ENCODE peak calls at places on chromosomes 2 and 18, in eight cellular contexts. O is adipocyte; L is body of pancreas; U is mesenchymal stem cell; B is left ventricle myocardium inferior; E is ovary; V is CD4-positive, alpha-beta memory T cell; C is iPS DF 6.9. R is an unnamed sample.
A peak's percentile ranks its signal among the peaks of the same experiment; 100 is the strongest.

GRCh38 chr2:37654419-37654818 is 17.0 kb downstream of the CDC42EP3 start:
- DNase-seq in O (no peak), L (no peak), U (no peak), B (no peak), E (no peak), V (no peak), C (no peak), R (no peak)

GRCh38 chr2:42087137-42087856 is 39.5 kb downstream of the PKDCC start:
- DNase-seq in O (no peak), L (no peak), U (no peak), B (no peak), E (no peak), V (no peak), C (no peak), R (no peak)

GRCh38 chr2:118903029-118903351 is 39.0 kb upstream of the MARCO start:
- DNase-seq in O (no peak), L (no peak), U (no peak), B (no peak), E (no peak), V (no peak), C (no peak), R (no peak)

GRCh38 chr2:75431757-75432156 is 129.0 kb downstream of the EVA1A start:
- DNase-seq in O (no peak), L (no peak), U (peak; percentile 32), B (no peak), E (no peak), V (no peak), C (no peak), R (no peak)

GRCh38 chr18:74645717-74646116 is 48.0 kb downstream of the ZNF407 start:
- DNase-seq in O (no peak), L (no peak), U (peak; percentile 17), B (no peak), E (no peak), V (no peak), C (no peak), R (no peak)

GRCh38 chr18:9482790-9483189 is 7.5 kb downstream of the RALBP1 start:
- DNase-seq in O (no peak), L (no peak), U (no peak), B (no peak), E (no peak), V (no peak), C (no peak), R (no peak)

GRCh38 chr2:165681841-165682240 is 112.2 kb downstream of the GALNT3 start:
- DNase-seq in O (no peak), L (no peak), U (no peak), B (no peak), E (no peak), V (no peak), C (no peak), R (no peak)

GRCh38 chr18:28999711-29000110 is 822.8 kb upstream of the CDH2 start:
- DNase-seq in O (peak; percentile 13), L (no peak), U (no peak), B (no peak), E (no peak), V (no peak), C (no peak), R (no peak)

GRCh38 chr18:55239764-55240163 is 280.5 kb upstream of the CCDC68 start:
- DNase-seq in O (no peak), L (no peak), U (no peak), B (no peak), E (no peak), V (no peak), C (no peak), R (no peak)

GRCh38 chr2:73111300-73112025 is 1.3 kb downstream of the RAB11FIP5 start:
- DNase-seq in O (peak; percentile 64), L (peak; percentile 37), U (peak; percentile 70), B (no peak), E (no peak), V (peak; percentile 7), C (no peak), R (no peak)

GRCh38 chr2:95058466-95058988 is 33.0 kb downstream of the MAL start:
- DNase-seq in O (no peak), L (no peak), U (no peak), B (no peak), E (no peak), V (no peak), C (no peak), R (peak; percentile 41)

GRCh38 chr2:54897420-54898310 is 152.6 kb downstream of the RTN4 start:
- DNase-seq in O (no peak), L (no peak), U (no peak), B (no peak), E (no peak), V (peak; percentile 40), C (no peak), R (no peak)

GRCh38 chr2:237692601-237693079 is 65.3 kb downstream of the LRRFIP1 start:
- DNase-seq in O (peak; percentile 57), L (peak; percentile 41), U (peak; percentile 49), B (peak; percentile 43), E (peak; percentile 63), V (peak; percentile 22), C (no peak), R (peak; percentile 50)

GRCh38 chr18:43596106-43596712 is 318.9 kb upstream of the SYT4 start:
- DNase-seq in O (peak; percentile 63), L (no peak), U (peak; percentile 31), B (no peak), E (no peak), V (no peak), C (no peak), R (no peak)

GRCh38 chr18:36217348-36217747 is 30.1 kb downstream of the MOCOS start:
- DNase-seq in O (no peak), L (no peak), U (no peak), B (no peak), E (no peak), V (no peak), C (no peak), R (peak; percentile 75)

GRCh38 chr2:45588158-45588829 is 22.8 kb downstream of the SRBD1 start:
- DNase-seq in O (no peak), L (no peak), U (peak; percentile 68), B (no peak), E (no peak), V (no peak), C (no peak), R (no peak)

GRCh38 chr2:10790228-10790973 is 22.2 kb downstream of the PDIA6 start:
- DNase-seq in O (no peak), L (no peak), U (no peak), B (no peak), E (no peak), V (no peak), C (no peak), R (peak; percentile 42)
- H3K36me3 ChIP-seq in O (peaks cover 83% of the 10 kb centered on the region), L (peaks cover 47% of the 10 kb centered on the region), U (peaks cover 90% of the 10 kb centered on the region), B (peaks cover 95% of the 10 kb centered on the region), E (no peaks in the 10 kb centered on the region), V (peaks cover 52% of the 10 kb centered on the region), C (peaks cover 32% of the 10 kb centered on the region), R (no peaks in the 10 kb centered on the region)

GRCh38 chr2:105754999-105755398 is 10.3 kb downstream of the NCK2 start:
- DNase-seq in O (no peak), L (no peak), U (no peak), B (no peak), E (no peak), V (no peak), C (no peak), R (no peak)
- H3K4me1 ChIP-seq in O (no peaks in the 10 kb centered on the region), L (peaks cover 57% of the 10 kb centered on the region), U (peaks cover 3% of the 10 kb centered on the region), B (peaks cover 66% of the 10 kb centered on the region), E (peaks cover 18% of the 10 kb centered on the region), V (peaks cover 100% of the 10 kb centered on the region), C (peaks cover 7% of the 10 kb centered on the region), R (no peaks in the 10 kb centered on the region)

DNA sequence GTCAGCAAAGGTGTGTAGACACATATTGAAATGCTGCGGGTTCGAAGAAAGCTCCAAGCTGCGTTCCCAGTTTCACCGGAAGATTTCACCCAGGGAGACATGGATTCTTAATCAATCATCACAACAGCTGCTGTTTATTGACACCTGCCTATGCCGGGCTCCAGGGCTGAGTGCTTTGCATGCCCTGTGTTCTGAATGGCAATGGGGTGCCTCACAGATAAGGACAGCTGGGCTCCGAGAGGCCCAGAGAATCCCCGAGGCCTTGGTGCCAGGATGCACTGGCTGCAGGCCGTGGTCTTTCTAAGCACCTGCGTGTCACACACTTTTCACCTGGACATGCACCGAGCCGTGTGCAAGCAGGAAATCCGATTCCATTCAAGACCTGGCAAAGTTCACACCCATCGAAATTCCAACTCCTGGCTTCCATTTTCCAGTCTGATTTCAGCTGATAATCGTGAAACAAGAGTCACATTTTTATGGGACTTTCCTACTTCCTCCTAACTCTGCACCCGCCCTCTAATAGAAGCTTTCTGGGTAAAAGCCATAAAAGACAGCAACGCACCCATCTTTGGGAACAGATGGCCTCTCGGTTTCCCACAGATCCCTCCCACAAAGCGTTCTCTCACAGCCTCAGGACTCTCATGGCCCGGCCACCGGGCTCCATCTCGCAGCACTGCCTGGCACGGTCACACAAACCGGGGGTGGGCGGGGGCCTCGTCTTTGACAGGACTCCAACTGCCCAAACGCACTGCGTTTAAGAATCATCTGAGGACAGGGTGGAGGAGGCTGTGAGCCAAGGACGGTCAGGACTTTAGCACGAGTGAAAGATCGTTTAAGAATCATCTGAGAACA is 245.6 kb upstream of the SALL3 start:
- DNase-seq in O (no peak), L (no peak), U (no peak), B (no peak), E (no peak), V (no peak), C (no peak), R (peak; percentile 43)
- H3K36me3 ChIP-seq in O (no peaks in the 10 kb centered on the region), L (no peaks in the 10 kb centered on the region), U (no peaks in the 10 kb centered on the region), B (no peaks in the 10 kb centered on the region), E (no peaks in the 10 kb centered on the region), V (no peaks in the 10 kb centered on the region), C (no peaks in the 10 kb centered on the region), R (no peaks in the 10 kb centered on the region)

GRCh38 chr18:79397830-79398761 is 2.4 kb downstream of the NFATC1 start:
- DNase-seq in O (no peak), L (no peak), U (no peak), B (peak; percentile 15), E (peak; percentile 42), V (no peak), C (no peak), R (peak; percentile 32)

GRCh38 chr18:79401494-79402208 is 5.9 kb downstream of the NFATC1 start:
- DNase-seq in O (no peak), L (no peak), U (no peak), B (peak; percentile 10), E (peak; percentile 52), V (peak; percentile 29), C (no peak), R (peak; percentile 47)

GRCh38 chr18:79400591-79401381 is 5.1 kb downstream of the NFATC1 start:
- DNase-seq in O (peak; percentile 37), L (no peak), U (no peak), B (peak; percentile 16), E (peak; percentile 74), V (peak; percentile 72), C (no peak), R (peak; percentile 65)

GRCh38 chr18:79399275-79400081 is 3.7 kb downstream of the NFATC1 start:
- DNase-seq in O (no peak), L (no peak), U (no peak), B (peak; percentile 21), E (peak; percentile 47), V (peak; percentile 36), C (no peak), R (peak; percentile 53)

DNA sequence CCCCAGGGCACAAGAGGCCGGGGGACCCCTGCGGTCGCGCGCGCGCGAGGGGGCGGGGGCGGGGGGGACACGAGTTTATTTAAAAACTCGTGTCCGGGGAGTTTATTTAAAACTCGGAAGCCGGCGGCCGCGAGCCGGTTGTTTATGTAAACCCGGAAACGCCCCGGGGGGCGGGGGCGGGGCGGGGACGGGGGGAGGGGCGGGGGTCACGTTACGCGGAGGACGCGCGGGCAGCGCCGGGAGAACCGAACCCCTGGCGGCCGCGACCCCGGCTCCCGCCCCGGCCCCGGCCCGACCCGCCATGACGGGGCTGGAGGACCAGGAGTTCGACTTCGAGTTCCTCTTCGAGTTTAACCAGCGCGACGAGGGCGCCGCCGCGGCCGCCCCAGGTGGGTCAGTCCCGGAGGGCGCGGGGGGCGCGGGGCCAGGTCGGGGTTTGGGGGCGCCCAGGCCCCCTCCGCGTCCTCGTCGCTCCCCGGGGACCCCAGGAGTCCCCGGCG is 4.4 kb downstream of the NFATC1 start:
- DNase-seq in O (peak; percentile 70), L (peak; percentile 79), U (no peak), B (peak; percentile 78), E (peak; percentile 73), V (peak; percentile 51), C (no peak), R (peak; percentile 92)
- H3K4me1 ChIP-seq in O (peaks cover 12% of the 10 kb centered on the region), L (peaks cover 48% of the 10 kb centered on the region), U (peaks cover 32% of the 10 kb centered on the region), B (peaks cover 71% of the 10 kb centered on the region), E (peaks cover 7% of the 10 kb centered on the region), V (peaks cover 68% of the 10 kb centered on the region), C (peaks cover 7% of the 10 kb centered on the region), R (peaks cover 16% of the 10 kb centered on the region)